ENCODE peak calls at places on chromosomes 11 and 22, in seven cellular contexts. G is heart right ventricle; F is CD4-positive, alpha-beta T cell; L is HepG2; N is gastrocnemius medialis; Y is left lung; V is psoas muscle. U is an unnamed sample.

GRCh38 chr11:131985769-131986393 is 615.5 kb downstream of the NTM start:
- ATAC-seq in G (peak; percentile 67), F (no peak), L (no peak), N (no peak), Y (peak; percentile 56), V (no peak), U (peak; percentile 51)

GRCh38 chr11:116885951-116886629 is 48.7 kb upstream of the APOA1 start:
- ATAC-seq in G (peak; percentile 75), F (no peak), L (no peak), N (peak; percentile 62), Y (peak; percentile 30), V (peak; percentile 46), U (peak; percentile 86)

GRCh38 chr11:130582176-130582575 is 133.7 kb downstream of the ADAMTS15 start:
- ATAC-seq in G (no peak), F (no peak), L (no peak), N (no peak), Y (no peak), V (no peak), U (no peak)

GRCh38 chr22:37967147-37967546 is 13.6 kb downstream of the POLR2F start:
- ATAC-seq in G (no peak), F (no peak), L (no peak), N (no peak), Y (no peak), V (no peak), U (no peak)

GRCh38 chr11:64400096-64400495 is 41.1 kb downstream of the RPS6KA4 start:
- ATAC-seq in G (peak; percentile 67), F (no peak), L (no peak), N (no peak), Y (peak; percentile 47), V (no peak), U (no peak)

GRCh38 chr22:38240734-38241252 is 32.0 kb downstream of the TMEM184B start:
- ATAC-seq in G (no peak), F (no peak), L (no peak), N (peak; percentile 87), Y (peak; percentile 23), V (peak; percentile 86), U (peak; percentile 46)

GRCh38 chr22:21641417-21641794 is 696 bp upstream of the SDF2L1 start:
- ATAC-seq in G (peak; percentile 67), F (no peak), L (peak; percentile 29), N (peak; percentile 61), Y (peak; percentile 61), V (peak; percentile 45), U (peak; percentile 20)

GRCh38 chr22:39110631-39111561 is 13.9 kb downstream of the APOBEC3H start:
- ATAC-seq in G (no peak), F (no peak), L (peak; percentile 73), N (no peak), Y (no peak), V (no peak), U (no peak)

GRCh38 chr22:42673898-42674390 is 24.8 kb upstream of the CYB5R3 start:
- ATAC-seq in G (peak; percentile 38), F (no peak), L (peak; percentile 55), N (peak; percentile 37), Y (peak; percentile 58), V (peak; percentile 27), U (peak; percentile 17)

GRCh38 chr11:63504933-63505586 is 824 bp upstream of the LGALS12 start:
- ATAC-seq in G (no peak), F (no peak), L (no peak), N (no peak), Y (no peak), V (no peak), U (no peak)

GRCh38 chr11:63917685-63918523 is 940 bp upstream of the RCOR2 start:
- ATAC-seq in G (peak; percentile 49), F (peak; percentile 47), L (peak; percentile 0), N (peak; percentile 78), Y (peak; percentile 56), V (peak; percentile 83), U (peak; percentile 46)

GRCh38 chr11:33434294-33434693 is 177.1 kb downstream of the HIPK3 start:
- ATAC-seq in G (no peak), F (no peak), L (no peak), N (no peak), Y (no peak), V (no peak), U (no peak)

GRCh38 chr22:28004021-28004420 is 85.0 kb upstream of the PITPNB start:
- ATAC-seq in G (no peak), F (no peak), L (no peak), N (no peak), Y (no peak), V (no peak), U (no peak)

GRCh38 chr11:131486937-131487336 is 116.5 kb downstream of the NTM start:
- ATAC-seq in G (no peak), F (no peak), L (no peak), N (no peak), Y (no peak), V (no peak), U (no peak)

GRCh38 chr11:130486981-130487380 is 38.5 kb downstream of the ADAMTS15 start:
- ATAC-seq in G (no peak), F (no peak), L (no peak), N (no peak), Y (peak; percentile 47), V (no peak), U (no peak)

GRCh38 chr11:134837887-134838232 is 425.8 kb upstream of the B3GAT1 start:
- ATAC-seq in G (no peak), F (no peak), L (no peak), N (no peak), Y (no peak), V (no peak), U (no peak)

GRCh38 chr11:68337399-68337835 is 25.0 kb downstream of the LRP5 start:
- ATAC-seq in G (no peak), F (no peak), L (no peak), N (no peak), Y (no peak), V (peak; percentile 27), U (no peak)

GRCh38 chr22:32206774-32207758 is 2.2 kb upstream of the RFPL2 start:
- ATAC-seq in G (no peak), F (no peak), L (peak; percentile 53), N (no peak), Y (peak; percentile 43), V (no peak), U (no peak)

GRCh38 chr11:1036303-1036923 is at the start of gene MUC6:
- ATAC-seq in G (no peak), F (no peak), L (peak; percentile 40), N (no peak), Y (no peak), V (no peak), U (no peak)

GRCh38 chr22:32512267-32512982 is 37.8 kb downstream of the FBXO7 start:
- ATAC-seq in G (no peak), F (no peak), L (peak; percentile 96), N (no peak), Y (no peak), V (no peak), U (no peak)

GRCh38 chr11:26599421-26599820 is 27.4 kb upstream of the MUC15 start:
- ATAC-seq in G (no peak), F (no peak), L (no peak), N (no peak), Y (no peak), V (no peak), U (no peak)

GRCh38 chr11:102661040-102661439 is 35.9 kb upstream of the MMP20 start:
- ATAC-seq in G (no peak), F (no peak), L (no peak), N (no peak), Y (no peak), V (no peak), U (no peak)

GRCh38 chr11:86954288-86955110 is 696 bp downstream of the FZD4 start:
- ATAC-seq in G (peak; percentile 13), F (no peak), L (no peak), N (peak; percentile 11), Y (no peak), V (peak; percentile 27), U (peak; percentile 0)

DNA sequence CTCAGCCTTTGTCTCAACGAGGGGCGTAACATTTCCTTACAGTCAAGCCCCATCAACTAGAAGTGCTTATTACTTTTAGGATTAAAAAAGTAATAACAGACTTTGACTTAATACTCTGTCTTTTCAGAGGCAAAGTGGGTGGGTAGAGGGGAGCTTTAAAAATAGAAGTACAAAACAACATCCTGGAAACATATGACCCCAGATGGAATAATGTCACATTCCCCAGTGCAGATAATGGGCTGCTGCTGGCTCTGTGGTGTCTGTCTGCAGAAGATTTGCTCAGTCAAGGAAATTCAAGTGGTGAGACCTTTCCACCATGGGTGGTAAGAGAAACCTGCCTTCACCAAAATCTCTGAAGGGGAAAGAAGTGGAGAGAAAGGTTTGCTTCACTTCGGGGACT is 36.2 kb downstream of the PPP2R1B start:
- ATAC-seq in G (peak; percentile 53), F (no peak), L (no peak), N (no peak), Y (no peak), V (no peak), U (no peak)
- H3K27ac ChIP-seq in G (peak overlapping the region; percentile 89), F (no peak overlapping the region), L (no peak overlapping the region), N (peak overlapping the region; percentile 85), Y (peak overlapping the region; percentile 28), V (peak overlapping the region; percentile 91), U (peak overlapping the region; percentile 94)

GRCh38 chr11:10909141-10909883 is 51.5 kb upstream of the ZBED5 start:
- ATAC-seq in G (no peak), F (no peak), L (no peak), N (no peak), Y (peak; percentile 37), V (no peak), U (no peak)
- H3K27ac ChIP-seq in G (no peak overlapping the region), F (no peak overlapping the region), L (no peak overlapping the region), N (no peak overlapping the region), Y (no peak overlapping the region), V (no peak overlapping the region), U (no peak overlapping the region)

GRCh38 chr11:30230714-30231113 is at the start of gene FSHB:
- ATAC-seq in G (no peak), F (no peak), L (no peak), N (no peak), Y (no peak), V (no peak), U (no peak)
- H3K27ac ChIP-seq in G (no peak within 1 kb of the TSS), F (no peak within 1 kb of the TSS), L (no peak within 1 kb of the TSS), N (no peak within 1 kb of the TSS), Y (no peak within 1 kb of the TSS), V (no peak within 1 kb of the TSS), U (no peak within 1 kb of the TSS)

GRCh38 chr11:57438345-57439280 is 11.7 kb upstream of the SLC43A3 start:
- ATAC-seq in G (no peak), F (no peak), L (no peak), N (no peak), Y (no peak), V (no peak), U (no peak)

GRCh38 chr11:57436031-57436430 is 9.1 kb upstream of the SLC43A3 start:
- ATAC-seq in G (no peak), F (no peak), L (no peak), N (no peak), Y (no peak), V (no peak), U (no peak)

GRCh38 chr11:57440744-57441414 is 14.0 kb upstream of the SLC43A3 start:
- ATAC-seq in G (no peak), F (no peak), L (peak; percentile 78), N (no peak), Y (peak; percentile 87), V (no peak), U (no peak)

GRCh38 chr11:57444362-57445074 is 15.8 kb upstream of the RTN4RL2 start:
- ATAC-seq in G (no peak), F (no peak), L (no peak), N (no peak), Y (no peak), V (no peak), U (no peak)

DNA sequence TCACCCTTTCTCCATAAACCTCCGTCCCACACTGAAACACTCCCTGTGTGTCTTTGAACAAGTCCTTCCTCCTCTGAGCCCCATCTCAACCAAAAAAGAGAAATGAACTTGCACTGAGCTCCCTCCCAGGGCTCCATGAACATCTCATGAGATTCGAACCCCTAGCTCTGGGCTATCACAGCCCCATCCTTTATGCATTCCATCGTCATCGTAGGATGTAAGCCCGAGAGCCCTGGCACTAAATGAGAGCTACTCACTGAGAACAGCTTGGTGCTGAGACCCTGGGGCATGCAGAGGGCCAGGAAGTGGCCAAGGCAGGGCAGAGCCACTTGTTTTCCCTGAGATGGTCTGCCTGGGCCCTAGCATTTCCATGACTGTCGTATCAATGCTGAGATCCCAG is 12.9 kb upstream of the SLC43A3 start:
- ATAC-seq in G (no peak), F (no peak), L (no peak), N (no peak), Y (no peak), V (no peak), U (no peak)
- H3K27ac ChIP-seq in G (no peak overlapping the region), F (no peak overlapping the region), L (no peak overlapping the region), N (no peak overlapping the region), Y (no peak overlapping the region), V (no peak overlapping the region), U (no peak overlapping the region)

U was measured in gastroesophageal sphincter.